ENCODE peak calls at places on chromosomes 5 and 9, in five cellular contexts. Q is left ventricle myocardium inferior; T is activated naive CD4-positive, alpha-beta T cell treated with anti-CD3 and anti-CD28 coated beads, Interleukin-2, amount 50 U/mL, for 16 hours; F is RPMI7951; D is foreskin keratinocyte. Z is an unnamed sample.
A peak's percentile ranks its signal among the peaks of the same experiment; 100 is the strongest.

GRCh38 chr9:130008577-130008976 is 34.4 kb downstream of the FNBP1 start:
- DNase-seq in Q (no peak), T (no peak), F (no peak), D (no peak), Z (no peak)

GRCh38 chr5:659496-660263 is 33.5 kb downstream of the TPPP start:
- DNase-seq in Q (no peak), T (no peak), F (no peak), D (no peak), Z (no peak)

GRCh38 chr9:108787664-108788048 is 68.1 kb downstream of the ACTL7B start:
- DNase-seq in Q (no peak), T (no peak), F (no peak), D (peak; percentile 80), Z (no peak)

GRCh38 chr5:93017854-93018253 is 563.2 kb downstream of the NR2F1-AS1 start:
- DNase-seq in Q (no peak), T (no peak), F (peak; percentile 64), D (peak; percentile 82), Z (peak; percentile 26)

GRCh38 chr5:2867373-2867933 is 116.0 kb upstream of the IRX2 start:
- DNase-seq in Q (no peak), T (no peak), F (no peak), D (no peak), Z (no peak)

GRCh38 chr5:180170111-180170809 is 38.8 kb downstream of the RASGEF1C start:
- DNase-seq in Q (no peak), T (no peak), F (peak; percentile 29), D (no peak), Z (no peak)

GRCh38 chr5:138024117-138024516 is 8.8 kb downstream of the FAM13B start:
- DNase-seq in Q (no peak), T (no peak), F (no peak), D (peak; percentile 62), Z (no peak)

GRCh38 chr5:10384483-10384882 is 31.0 kb downstream of the MARCHF6 start:
- DNase-seq in Q (no peak), T (no peak), F (no peak), D (no peak), Z (no peak)

GRCh38 chr9:91978739-91979414 is 28.8 kb upstream of the ROR2 start:
- DNase-seq in Q (no peak), T (no peak), F (peak; percentile 77), D (peak; percentile 71), Z (peak; percentile 91)

Z was measured in A172.